ENCODE peak calls at places on chromosomes 4 and X, in nine cellular contexts. One of them, this sample, is unnamed.

GRCh38 chr4:40046311-40046980 is 10.2 kb upstream of the N4BP2 start:
- DNase-seq in thoracic aorta: no peak
- DNase-seq in astrocyte of the cerebellum: peak; percentile 40
- DNase-seq in WTC11: no peak
- DNase-seq in ascending aorta: no peak
- DNase-seq in ovary: no peak
- DNase-seq in dorsolateral prefrontal cortex: no peak
- DNase-seq in MCF 10A: peak; percentile 72
- DNase-seq in HFF-Myc: no peak
- DNase-seq in this sample: peak; percentile 8

GRCh38 chr4:72318771-72319170 is 250.2 kb downstream of the ADAMTS3 start:
- DNase-seq in HFF-Myc: no peak
- DNase-seq in WTC11: no peak
- DNase-seq in thoracic aorta: no peak
- DNase-seq in ovary: no peak
- DNase-seq in ascending aorta: no peak
- DNase-seq in dorsolateral prefrontal cortex: no peak
- DNase-seq in MCF 10A: peak; percentile 43
- DNase-seq in astrocyte of the cerebellum: peak; percentile 42
- DNase-seq in this sample: no peak

GRCh38 chr4:168877779-168878491 is 132.1 kb downstream of the CBR4 start:
- DNase-seq in ascending aorta: no peak
- DNase-seq in astrocyte of the cerebellum: no peak
- DNase-seq in HFF-Myc: no peak
- DNase-seq in dorsolateral prefrontal cortex: no peak
- DNase-seq in MCF 10A: no peak
- DNase-seq in thoracic aorta: no peak
- DNase-seq in ovary: no peak
- DNase-seq in WTC11: peak; percentile 61
- DNase-seq in this sample: no peak

GRCh38 chr4:98993419-98994071 is 2.0 kb upstream of the METAP1 start:
- DNase-seq in ascending aorta: no peak
- DNase-seq in thoracic aorta: no peak
- DNase-seq in ovary: peak; percentile 36
- DNase-seq in WTC11: no peak
- DNase-seq in MCF 10A: no peak
- DNase-seq in HFF-Myc: no peak
- DNase-seq in astrocyte of the cerebellum: no peak
- DNase-seq in dorsolateral prefrontal cortex: no peak
- DNase-seq in this sample: no peak

GRCh38 chr4:26459054-26459755 is 31.1 kb downstream of the CCKAR start:
- DNase-seq in dorsolateral prefrontal cortex: no peak
- DNase-seq in MCF 10A: peak; percentile 65
- DNase-seq in astrocyte of the cerebellum: peak; percentile 58
- DNase-seq in HFF-Myc: peak; percentile 51
- DNase-seq in ovary: no peak
- DNase-seq in ascending aorta: no peak
- DNase-seq in WTC11: no peak
- DNase-seq in thoracic aorta: no peak
- DNase-seq in this sample: peak; percentile 67

GRCh38 chrX:119389854-119390501 is 9.2 kb upstream of the SLC25A43 start:
- DNase-seq in ascending aorta: no peak
- DNase-seq in WTC11: peak; percentile 15
- DNase-seq in astrocyte of the cerebellum: no peak
- DNase-seq in dorsolateral prefrontal cortex: no peak
- DNase-seq in thoracic aorta: no peak
- DNase-seq in HFF-Myc: no peak
- DNase-seq in ovary: no peak
- DNase-seq in MCF 10A: no peak
- DNase-seq in this sample: no peak

GRCh38 chr4:145271194-145271593 is 90.8 kb upstream of the OTUD4 start:
- DNase-seq in ovary: no peak
- DNase-seq in WTC11: no peak
- DNase-seq in ascending aorta: no peak
- DNase-seq in dorsolateral prefrontal cortex: no peak
- DNase-seq in thoracic aorta: no peak
- DNase-seq in MCF 10A: no peak
- DNase-seq in HFF-Myc: no peak
- DNase-seq in astrocyte of the cerebellum: no peak
- DNase-seq in this sample: no peak

GRCh38 chrX:154412468-154412867 is 1.1 kb downstream of the TAFAZZIN start:
- DNase-seq in dorsolateral prefrontal cortex: no peak
- DNase-seq in WTC11: no peak
- DNase-seq in ovary: no peak
- DNase-seq in thoracic aorta: no peak
- DNase-seq in HFF-Myc: no peak
- DNase-seq in ascending aorta: no peak
- DNase-seq in astrocyte of the cerebellum: no peak
- DNase-seq in MCF 10A: no peak
- DNase-seq in this sample: no peak

GRCh38 chrX:12811658-12812057 is 20.4 kb downstream of the PRPS2 start:
- DNase-seq in dorsolateral prefrontal cortex: no peak
- DNase-seq in MCF 10A: no peak
- DNase-seq in HFF-Myc: no peak
- DNase-seq in thoracic aorta: no peak
- DNase-seq in astrocyte of the cerebellum: no peak
- DNase-seq in WTC11: no peak
- DNase-seq in ovary: no peak
- DNase-seq in ascending aorta: no peak
- DNase-seq in this sample: no peak

GRCh38 chr4:68498413-68499007 is 51.2 kb downstream of the TMPRSS11E start:
- DNase-seq in thoracic aorta: no peak
- DNase-seq in astrocyte of the cerebellum: peak; percentile 60
- DNase-seq in dorsolateral prefrontal cortex: no peak
- DNase-seq in MCF 10A: peak; percentile 79
- DNase-seq in HFF-Myc: peak; percentile 19
- DNase-seq in ascending aorta: no peak
- DNase-seq in ovary: peak; percentile 36
- DNase-seq in WTC11: peak; percentile 65
- DNase-seq in this sample: peak; percentile 47

GRCh38 chr4:26859762-26860156 is 882 bp upstream of the STIM2 start:
- DNase-seq in dorsolateral prefrontal cortex: no peak
- DNase-seq in MCF 10A: no peak
- DNase-seq in thoracic aorta: no peak
- DNase-seq in WTC11: no peak
- DNase-seq in HFF-Myc: no peak
- DNase-seq in ascending aorta: no peak
- DNase-seq in astrocyte of the cerebellum: no peak
- DNase-seq in ovary: no peak
- DNase-seq in this sample: no peak

GRCh38 chrX:151225843-151226242 is 49.5 kb downstream of the GPR50 start:
- DNase-seq in HFF-Myc: no peak
- DNase-seq in dorsolateral prefrontal cortex: no peak
- DNase-seq in astrocyte of the cerebellum: no peak
- DNase-seq in thoracic aorta: no peak
- DNase-seq in ovary: no peak
- DNase-seq in WTC11: no peak
- DNase-seq in MCF 10A: peak; percentile 57
- DNase-seq in ascending aorta: no peak
- DNase-seq in this sample: no peak

GRCh38 chr4:3148926-3149325 is 74.4 kb downstream of the HTT start:
- DNase-seq in thoracic aorta: no peak
- DNase-seq in dorsolateral prefrontal cortex: no peak
- DNase-seq in ascending aorta: no peak
- DNase-seq in astrocyte of the cerebellum: no peak
- DNase-seq in MCF 10A: no peak
- DNase-seq in HFF-Myc: no peak
- DNase-seq in WTC11: no peak
- DNase-seq in ovary: no peak
- DNase-seq in this sample: no peak

GRCh38 chrX:77493677-77494553 is 46.7 kb downstream of the FGF16 start:
- DNase-seq in MCF 10A: peak; percentile 6
- DNase-seq in WTC11: peak; percentile 60
- DNase-seq in dorsolateral prefrontal cortex: no peak
- DNase-seq in astrocyte of the cerebellum: peak; percentile 2
- DNase-seq in thoracic aorta: no peak
- DNase-seq in ovary: no peak
- DNase-seq in HFF-Myc: peak; percentile 38
- DNase-seq in ascending aorta: no peak
- DNase-seq in this sample: peak; percentile 68

GRCh38 chr4:130368668-130369067 is 1272.7 kb downstream of the C4orf33 start:
- DNase-seq in MCF 10A: no peak
- DNase-seq in dorsolateral prefrontal cortex: no peak
- DNase-seq in thoracic aorta: no peak
- DNase-seq in ascending aorta: no peak
- DNase-seq in ovary: no peak
- DNase-seq in WTC11: no peak
- DNase-seq in astrocyte of the cerebellum: no peak
- DNase-seq in HFF-Myc: no peak
- DNase-seq in this sample: no peak

DNA sequence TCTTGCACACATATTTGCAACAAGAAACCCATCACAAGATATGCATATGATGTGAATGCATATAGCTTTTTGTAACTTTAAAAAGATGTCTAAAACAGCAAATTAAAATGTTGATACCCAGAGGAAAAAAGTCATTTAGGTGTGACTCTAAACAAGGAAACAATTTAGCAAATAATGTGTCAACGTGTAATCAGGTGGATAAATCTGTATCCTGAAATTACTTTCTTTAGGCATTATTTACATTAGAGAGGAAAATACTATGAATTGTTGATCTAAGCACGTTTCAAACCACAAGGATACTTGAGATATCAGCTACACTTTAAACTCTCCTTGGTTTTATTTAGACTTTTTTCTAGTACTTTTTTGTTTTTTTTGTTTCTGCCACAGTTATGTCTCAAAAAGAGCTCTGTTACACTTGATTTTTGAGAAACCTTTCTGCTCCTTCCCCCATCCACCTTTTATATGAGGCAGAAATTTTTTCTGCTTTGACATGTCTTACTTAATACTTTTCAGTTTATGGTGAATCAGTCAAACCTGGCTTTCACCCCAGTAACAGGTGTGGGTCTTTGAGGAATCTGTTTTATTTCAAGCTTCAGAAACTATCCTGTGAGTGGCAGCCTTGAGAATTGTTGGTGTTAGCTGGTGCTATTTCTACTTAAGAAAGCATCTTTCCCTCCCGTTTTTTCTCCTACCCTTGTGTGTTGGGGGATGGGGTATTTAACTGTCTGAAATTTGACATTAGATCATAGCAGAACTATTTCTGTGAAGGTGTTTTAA is 1.9 kb downstream of the NPNT start:
- DNase-seq in MCF 10A: peak; percentile 8
- DNase-seq in ascending aorta: no peak
- DNase-seq in ovary: no peak
- DNase-seq in thoracic aorta: no peak
- DNase-seq in astrocyte of the cerebellum: no peak
- DNase-seq in dorsolateral prefrontal cortex: no peak
- DNase-seq in WTC11: no peak
- DNase-seq in HFF-Myc: no peak
- DNase-seq in this sample: no peak
- TF ChIP-seq CTCF in MCF 10A: no peak
- TF ChIP-seq CTCF in ascending aorta: no peak
- TF ChIP-seq CTCF in ovary: no peak
- TF ChIP-seq CTCF in thoracic aorta: no peak
- TF ChIP-seq CTCF in astrocyte of the cerebellum: no peak
- TF ChIP-seq CTCF in dorsolateral prefrontal cortex: no peak
- TF ChIP-seq CTCF in WTC11: no peak
- TF ChIP-seq CTCF in HFF-Myc: no peak
- TF ChIP-seq CTCF in this sample: no peak

GRCh38 chrX:107483976-107484726 is 34.7 kb downstream of the FRMPD3 start:
- DNase-seq in ovary: peak; percentile 73
- DNase-seq in thoracic aorta: no peak
- DNase-seq in HFF-Myc: no peak
- DNase-seq in astrocyte of the cerebellum: no peak
- DNase-seq in MCF 10A: peak; percentile 29
- DNase-seq in ascending aorta: no peak
- DNase-seq in WTC11: peak; percentile 14
- DNase-seq in dorsolateral prefrontal cortex: no peak
- DNase-seq in this sample: no peak

GRCh38 chrX:107482046-107482445 is 32.6 kb downstream of the FRMPD3 start:
- DNase-seq in thoracic aorta: no peak
- DNase-seq in HFF-Myc: no peak
- DNase-seq in WTC11: no peak
- DNase-seq in astrocyte of the cerebellum: no peak
- DNase-seq in ovary: no peak
- DNase-seq in dorsolateral prefrontal cortex: no peak
- DNase-seq in MCF 10A: no peak
- DNase-seq in ascending aorta: no peak
- DNase-seq in this sample: no peak

GRCh38 chrX:107480272-107480671 is 30.8 kb downstream of the FRMPD3 start:
- DNase-seq in ovary: no peak
- DNase-seq in MCF 10A: no peak
- DNase-seq in ascending aorta: no peak
- DNase-seq in HFF-Myc: no peak
- DNase-seq in WTC11: no peak
- DNase-seq in astrocyte of the cerebellum: no peak
- DNase-seq in dorsolateral prefrontal cortex: no peak
- DNase-seq in thoracic aorta: no peak
- DNase-seq in this sample: no peak

GRCh38 chrX:107485019-107485418 is 35.6 kb downstream of the FRMPD3 start:
- DNase-seq in MCF 10A: no peak
- DNase-seq in HFF-Myc: no peak
- DNase-seq in ascending aorta: no peak
- DNase-seq in ovary: no peak
- DNase-seq in thoracic aorta: no peak
- DNase-seq in astrocyte of the cerebellum: peak; percentile 23
- DNase-seq in WTC11: no peak
- DNase-seq in dorsolateral prefrontal cortex: no peak
- DNase-seq in this sample: no peak
- TF ChIP-seq CTCF in MCF 10A: no peak
- TF ChIP-seq CTCF in HFF-Myc: no peak
- TF ChIP-seq CTCF in ascending aorta: no peak
- TF ChIP-seq CTCF in ovary: no peak
- TF ChIP-seq CTCF in thoracic aorta: no peak
- TF ChIP-seq CTCF in astrocyte of the cerebellum: peak; percentile 41
- TF ChIP-seq CTCF in WTC11: no peak
- TF ChIP-seq CTCF in dorsolateral prefrontal cortex: no peak
- TF ChIP-seq CTCF in this sample: no peak

DNA sequence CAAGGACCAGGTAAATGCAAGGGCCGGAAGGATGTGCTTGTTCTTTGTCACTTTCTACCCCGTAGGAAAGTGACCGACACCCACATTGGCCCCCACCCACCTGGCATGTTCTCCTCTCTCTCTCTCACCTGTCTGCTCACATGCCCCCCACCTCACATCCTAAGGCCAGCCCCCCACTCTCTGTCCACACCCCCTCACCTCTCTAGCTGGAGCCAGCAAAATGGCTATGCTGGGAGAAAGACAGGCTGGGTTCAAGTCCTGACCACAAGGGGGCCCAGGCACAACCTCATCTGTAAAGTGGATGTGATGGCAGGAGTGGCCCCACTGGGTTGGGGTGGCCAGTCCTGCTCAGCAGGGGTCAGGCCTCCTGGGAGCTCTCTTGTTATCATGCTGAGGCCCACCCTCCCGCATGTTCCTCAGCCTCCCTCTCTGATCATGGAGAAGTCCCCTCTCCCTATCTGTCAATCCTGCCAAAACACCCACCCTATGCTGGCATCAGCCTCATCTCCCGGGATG is 1.7 kb upstream of the PPP2R2C start:
- DNase-seq in ascending aorta: no peak
- DNase-seq in WTC11: peak; percentile 54
- DNase-seq in HFF-Myc: no peak
- DNase-seq in ovary: no peak
- DNase-seq in astrocyte of the cerebellum: no peak
- DNase-seq in MCF 10A: peak; percentile 34
- DNase-seq in dorsolateral prefrontal cortex: no peak
- DNase-seq in thoracic aorta: no peak
- DNase-seq in this sample: no peak
- TF ChIP-seq CTCF in ascending aorta: no peak
- TF ChIP-seq CTCF in WTC11: peak; percentile 28
- TF ChIP-seq CTCF in HFF-Myc: peak; percentile 39
- TF ChIP-seq CTCF in ovary: no peak
- TF ChIP-seq CTCF in astrocyte of the cerebellum: peak; percentile 10
- TF ChIP-seq CTCF in MCF 10A: peak; percentile 24
- TF ChIP-seq CTCF in dorsolateral prefrontal cortex: peak; percentile 37
- TF ChIP-seq CTCF in thoracic aorta: no peak
- TF ChIP-seq CTCF in this sample: peak; percentile 38

GRCh38 chr4:161629694-161630441 is 533.9 kb downstream of the FSTL5 start:
- DNase-seq in ovary: no peak
- DNase-seq in WTC11: no peak
- DNase-seq in ascending aorta: no peak
- DNase-seq in astrocyte of the cerebellum: no peak
- DNase-seq in thoracic aorta: no peak
- DNase-seq in MCF 10A: peak; percentile 7
- DNase-seq in HFF-Myc: peak; percentile 27
- DNase-seq in dorsolateral prefrontal cortex: no peak
- DNase-seq in this sample: no peak
- TF ChIP-seq CTCF in ovary: no peak
- TF ChIP-seq CTCF in WTC11: no peak
- TF ChIP-seq CTCF in ascending aorta: no peak
- TF ChIP-seq CTCF in astrocyte of the cerebellum: no peak
- TF ChIP-seq CTCF in thoracic aorta: no peak
- TF ChIP-seq CTCF in MCF 10A: no peak
- TF ChIP-seq CTCF in HFF-Myc: no peak
- TF ChIP-seq CTCF in dorsolateral prefrontal cortex: no peak
- TF ChIP-seq CTCF in this sample: no peak